ENCODE peak calls at places on chromosome 18, in five cellular contexts. F is endothelial cell of umbilical vein, I is HCT116, V is adrenal gland, D is MM.1S. O is an unnamed sample.

GRCh38 chr18:2955966-2956521 is 56.9 kb downstream of the LPIN2 start:
- DNase-seq in D (no peak), V (no peak), I (no peak), F (no peak), O (no peak)

GRCh38 chr18:27769152-27769551 is 407.8 kb downstream of the CDH2 start:
- DNase-seq in D (peak), F (no peak), I (no peak), V (no peak), O (no peak)

GRCh38 chr18:62660741-62661140 is 54.6 kb upstream of the PHLPP1 start:
- DNase-seq in F (no peak), I (no peak), D (no peak), V (no peak), O (no peak)

GRCh38 chr18:58954986-58955385 is 90.3 kb downstream of the ZNF532 start:
- DNase-seq in V (no peak), F (no peak), D (no peak), I (no peak), O (no peak)

GRCh38 chr18:36427369-36427768 is 129.9 kb downstream of the FHOD3 start:
- DNase-seq in F (no peak), V (no peak), I (no peak), D (no peak), O (no peak)

GRCh38 chr18:23398401-23398800 is 54.7 kb upstream of the RIOK3 start:
- DNase-seq in D (no peak), F (no peak), I (no peak), V (no peak), O (no peak)

GRCh38 chr18:58591286-58591685 is 37.6 kb downstream of the ALPK2 start:
- DNase-seq in I (no peak), V (no peak), F (no peak), D (no peak), O (no peak)

GRCh38 chr18:7164610-7165009 is 47.0 kb upstream of the LAMA1 start:
- DNase-seq in V (peak), I (no peak), D (peak), F (no peak), O (no peak)

GRCh38 chr18:12770469-12771219 is 67.8 kb downstream of the PSMG2 start:
- DNase-seq in F (no peak), I (no peak), D (no peak), V (no peak), O (no peak)

GRCh38 chr18:74457043-74457742 is at the start of gene DIPK1C:
- DNase-seq in V (no peak), D (no peak), F (no peak), I (no peak), O (no peak)

GRCh38 chr18:12485479-12486105 is 77.9 kb downstream of the PRELID3A start:
- DNase-seq in D (peak), I (no peak), V (no peak), F (no peak), O (no peak)

GRCh38 chr18:55869965-55870585 is 282.1 kb upstream of the TCF4 start:
- DNase-seq in V (peak), I (no peak), F (no peak), D (no peak), O (no peak)

GRCh38 chr18:41128545-41128944 is 826.5 kb upstream of the PIK3C3 start:
- DNase-seq in D (no peak), I (no peak), V (no peak), F (no peak), O (no peak)

GRCh38 chr18:74506405-74507119 is 10.4 kb downstream of the CNDP2 start:
- DNase-seq in F (no peak), D (no peak), I (no peak), V (no peak), O (no peak)

GRCh38 chr18:5370332-5370731 is 74.8 kb upstream of the ZBTB14 start:
- DNase-seq in F (no peak), I (no peak), V (no peak), D (no peak), O (no peak)

GRCh38 chr18:52907942-52908341 is 567.9 kb downstream of the DCC start:
- DNase-seq in D (no peak), V (no peak), F (no peak), I (no peak), O (no peak)

GRCh38 chr18:11308499-11308898 is 159.1 kb upstream of the PIEZO2 start:
- DNase-seq in F (no peak), V (peak), D (no peak), I (no peak), O (no peak)

GRCh38 chr18:13616525-13617035 is 109.8 kb downstream of the FAM210A start:
- DNase-seq in F (no peak), D (no peak), I (no peak), V (no peak), O (no peak)

GRCh38 chr18:35376393-35376741 is 770 bp downstream of the ZNF396 start:
- DNase-seq in F (no peak), I (no peak), V (peak), D (no peak), O (peak)

GRCh38 chr18:68428026-68428425 is 286.9 kb downstream of the TMX3 start:
- DNase-seq in I (no peak), F (peak), V (no peak), D (no peak), O (no peak)

GRCh38 chr18:24463233-24463775 is 2.9 kb downstream of the HRH4 start:
- DNase-seq in V (no peak), D (no peak), I (no peak), F (no peak), O (no peak)

GRCh38 chr18:9771261-9771976 is 63.3 kb downstream of the RAB31 start:
- DNase-seq in I (peak), V (peak), D (no peak), F (peak), O (peak)

GRCh38 chr18:31450409-31450808 is 2.9 kb downstream of the DSG3 start:
- DNase-seq in F (no peak), I (no peak), D (no peak), V (no peak), O (no peak)

GRCh38 chr18:47247036-47247832 is 4.2 kb downstream of the SKOR2 start:
- DNase-seq in V (no peak), I (no peak), D (no peak), F (no peak), O (no peak)
- H3K4me3 ChIP-seq in V (no peak), I (no peak), D (no peak), F (no peak), O (no peak)

GRCh38 chr18:49725809-49726514 is 87.4 kb downstream of the ACAA2 start:
- DNase-seq in I (peak), V (peak), F (peak), D (no peak), O (no peak)
- H3K27ac ChIP-seq in I (peak), V (no peak), F (peak), D (no peak), O (no peak)

GRCh38 chr18:26551217-26551708 is 2.9 kb upstream of the KCTD1 start:
- DNase-seq in D (no peak), I (no peak), V (no peak), F (no peak), O (no peak)
- H3K4me3 ChIP-seq in D (no peak), I (no peak), V (peak), F (no peak), O (peak)

DNA sequence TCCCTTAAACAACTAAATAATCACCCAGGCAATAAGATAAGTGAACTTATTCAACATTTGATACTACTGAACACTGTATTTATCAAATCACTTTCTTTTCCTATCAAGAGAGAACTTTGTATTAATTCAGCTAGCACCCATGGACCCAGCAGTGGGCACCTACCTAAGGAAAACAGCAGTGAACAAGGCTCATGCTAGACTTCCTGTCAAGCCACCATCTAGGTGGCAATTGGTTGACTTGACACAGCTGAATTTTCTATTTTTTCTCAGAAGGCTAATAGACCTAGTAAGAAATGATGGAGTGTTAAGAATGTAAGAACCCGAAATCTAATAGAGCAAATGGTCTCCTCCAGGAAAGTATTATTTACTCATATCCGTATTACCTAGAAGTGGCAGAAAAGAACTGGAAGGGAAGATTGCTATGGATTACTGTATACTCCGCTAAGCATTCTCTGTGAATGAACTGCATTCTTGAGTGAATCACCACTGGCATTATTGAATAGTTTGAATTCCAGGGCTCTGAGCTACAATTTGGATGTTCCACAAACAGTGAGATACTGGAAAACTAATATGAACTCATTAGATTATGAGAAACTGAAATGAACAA is 988.2 kb upstream of the CDH2 start:
- DNase-seq in F (peak), V (no peak), D (no peak), I (peak), O (no peak)
- H3K27ac ChIP-seq in F (peak), V (no peak), D (no peak), I (peak), O (no peak)